ENCODE peak calls at places on chromosomes 7 and 10, in eight cellular contexts. One of them, this sample, is unnamed.

GRCh38 chr7:1533569-1534329 is 3.2 kb downstream of the MAFK start:
- DNase-seq in AG09309: peak; percentile 64
- DNase-seq in GM12878: no peak
- DNase-seq in CD8-positive, alpha-beta T cell: peak; percentile 39
- DNase-seq in breast epithelium: peak; percentile 55
- DNase-seq in fibroblast of lung: peak; percentile 80
- DNase-seq in cardiac muscle cell: peak; percentile 52
- DNase-seq in GM13977: peak; percentile 73
- DNase-seq in this sample: peak; percentile 96

GRCh38 chr10:70558871-70559810 is 43.4 kb downstream of the PRF1 start:
- DNase-seq in GM12878: no peak
- DNase-seq in GM13977: peak; percentile 84
- DNase-seq in cardiac muscle cell: peak; percentile 72
- DNase-seq in CD8-positive, alpha-beta T cell: peak; percentile 75
- DNase-seq in fibroblast of lung: peak; percentile 57
- DNase-seq in breast epithelium: no peak
- DNase-seq in AG09309: no peak
- DNase-seq in this sample: peak; percentile 45

GRCh38 chr10:115171392-115171960 is 78.3 kb downstream of the ATRNL1 start:
- DNase-seq in cardiac muscle cell: peak; percentile 15
- DNase-seq in GM13977: no peak
- DNase-seq in CD8-positive, alpha-beta T cell: no peak
- DNase-seq in AG09309: no peak
- DNase-seq in breast epithelium: no peak
- DNase-seq in fibroblast of lung: peak; percentile 38
- DNase-seq in GM12878: no peak
- DNase-seq in this sample: no peak

GRCh38 chr7:31493714-31494181 is 20.1 kb upstream of the ITPRID1 start:
- DNase-seq in fibroblast of lung: no peak
- DNase-seq in GM12878: no peak
- DNase-seq in AG09309: no peak
- DNase-seq in GM13977: no peak
- DNase-seq in CD8-positive, alpha-beta T cell: no peak
- DNase-seq in cardiac muscle cell: peak; percentile 54
- DNase-seq in breast epithelium: no peak
- DNase-seq in this sample: no peak

GRCh38 chr7:105452085-105452484 is 63.4 kb upstream of the SRPK2 start:
- DNase-seq in GM12878: no peak
- DNase-seq in AG09309: no peak
- DNase-seq in CD8-positive, alpha-beta T cell: no peak
- DNase-seq in fibroblast of lung: no peak
- DNase-seq in GM13977: no peak
- DNase-seq in breast epithelium: no peak
- DNase-seq in cardiac muscle cell: no peak
- DNase-seq in this sample: no peak

GRCh38 chr7:151914051-151914450 is 37.1 kb upstream of the PRKAG2 start:
- DNase-seq in GM12878: no peak
- DNase-seq in CD8-positive, alpha-beta T cell: no peak
- DNase-seq in fibroblast of lung: no peak
- DNase-seq in cardiac muscle cell: no peak
- DNase-seq in GM13977: no peak
- DNase-seq in AG09309: no peak
- DNase-seq in breast epithelium: no peak
- DNase-seq in this sample: no peak

GRCh38 chr7:148265896-148266295 is 324.7 kb upstream of the C7orf33 start:
- DNase-seq in AG09309: no peak
- DNase-seq in breast epithelium: no peak
- DNase-seq in CD8-positive, alpha-beta T cell: no peak
- DNase-seq in fibroblast of lung: no peak
- DNase-seq in GM13977: no peak
- DNase-seq in GM12878: no peak
- DNase-seq in cardiac muscle cell: no peak
- DNase-seq in this sample: no peak

GRCh38 chr10:4221315-4221714 is 436.3 kb upstream of the KLF6 start:
- DNase-seq in fibroblast of lung: no peak
- DNase-seq in CD8-positive, alpha-beta T cell: no peak
- DNase-seq in breast epithelium: no peak
- DNase-seq in GM13977: no peak
- DNase-seq in GM12878: no peak
- DNase-seq in AG09309: no peak
- DNase-seq in cardiac muscle cell: no peak
- DNase-seq in this sample: no peak

GRCh38 chr10:132489053-132489703 is 48.4 kb upstream of the INPP5A start:
- DNase-seq in breast epithelium: peak; percentile 44
- DNase-seq in AG09309: peak; percentile 32
- DNase-seq in GM13977: no peak
- DNase-seq in fibroblast of lung: peak; percentile 56
- DNase-seq in cardiac muscle cell: no peak
- DNase-seq in CD8-positive, alpha-beta T cell: no peak
- DNase-seq in GM12878: no peak
- DNase-seq in this sample: no peak

GRCh38 chr7:134174797-134175261 is 47.7 kb downstream of the LRGUK start:
- DNase-seq in GM13977: peak; percentile 59
- DNase-seq in cardiac muscle cell: peak; percentile 74
- DNase-seq in breast epithelium: no peak
- DNase-seq in CD8-positive, alpha-beta T cell: no peak
- DNase-seq in GM12878: peak; percentile 38
- DNase-seq in AG09309: peak; percentile 34
- DNase-seq in fibroblast of lung: peak; percentile 87
- DNase-seq in this sample: peak; percentile 83

GRCh38 chr10:75062191-75062849 is 49.1 kb upstream of the SAMD8 start:
- DNase-seq in AG09309: peak; percentile 75
- DNase-seq in GM12878: no peak
- DNase-seq in GM13977: no peak
- DNase-seq in breast epithelium: no peak
- DNase-seq in fibroblast of lung: peak; percentile 76
- DNase-seq in CD8-positive, alpha-beta T cell: no peak
- DNase-seq in cardiac muscle cell: peak; percentile 83
- DNase-seq in this sample: no peak

GRCh38 chr7:74289660-74290589 is 718 bp downstream of the CLIP2 start:
- DNase-seq in GM13977: peak; percentile 57
- DNase-seq in breast epithelium: no peak
- DNase-seq in cardiac muscle cell: no peak
- DNase-seq in fibroblast of lung: no peak
- DNase-seq in AG09309: no peak
- DNase-seq in GM12878: no peak
- DNase-seq in CD8-positive, alpha-beta T cell: peak; percentile 55
- DNase-seq in this sample: no peak

GRCh38 chr7:146830686-146831085 is 714.1 kb downstream of the CNTNAP2 start:
- DNase-seq in cardiac muscle cell: no peak
- DNase-seq in breast epithelium: no peak
- DNase-seq in GM12878: no peak
- DNase-seq in fibroblast of lung: no peak
- DNase-seq in AG09309: no peak
- DNase-seq in CD8-positive, alpha-beta T cell: no peak
- DNase-seq in GM13977: no peak
- DNase-seq in this sample: no peak

GRCh38 chr10:89301231-89301630 is 615 bp upstream of the IFIT2 start:
- DNase-seq in CD8-positive, alpha-beta T cell: no peak
- DNase-seq in cardiac muscle cell: peak; percentile 66
- DNase-seq in GM13977: no peak
- DNase-seq in breast epithelium: no peak
- DNase-seq in AG09309: no peak
- DNase-seq in fibroblast of lung: peak; percentile 61
- DNase-seq in GM12878: no peak
- DNase-seq in this sample: peak; percentile 18

GRCh38 chr10:78727251-78727650 is 341.5 kb upstream of the ZMIZ1 start:
- DNase-seq in cardiac muscle cell: no peak
- DNase-seq in AG09309: no peak
- DNase-seq in fibroblast of lung: no peak
- DNase-seq in CD8-positive, alpha-beta T cell: no peak
- DNase-seq in GM13977: no peak
- DNase-seq in breast epithelium: no peak
- DNase-seq in GM12878: no peak
- DNase-seq in this sample: no peak

GRCh38 chr10:133446979-133447378 is 6.8 kb upstream of the SCART1 start:
- DNase-seq in cardiac muscle cell: no peak
- DNase-seq in AG09309: no peak
- DNase-seq in CD8-positive, alpha-beta T cell: no peak
- DNase-seq in GM13977: no peak
- DNase-seq in fibroblast of lung: no peak
- DNase-seq in breast epithelium: no peak
- DNase-seq in GM12878: no peak
- DNase-seq in this sample: no peak

GRCh38 chr10:49334993-49335972 is 36.3 kb downstream of the C10orf71 start:
- DNase-seq in fibroblast of lung: no peak
- DNase-seq in AG09309: no peak
- DNase-seq in GM13977: no peak
- DNase-seq in CD8-positive, alpha-beta T cell: no peak
- DNase-seq in breast epithelium: no peak
- DNase-seq in cardiac muscle cell: no peak
- DNase-seq in GM12878: no peak
- DNase-seq in this sample: no peak

GRCh38 chr7:39355664-39356063 is 210.5 kb upstream of the YAE1 start:
- DNase-seq in GM13977: no peak
- DNase-seq in GM12878: no peak
- DNase-seq in CD8-positive, alpha-beta T cell: no peak
- DNase-seq in breast epithelium: no peak
- DNase-seq in cardiac muscle cell: no peak
- DNase-seq in AG09309: no peak
- DNase-seq in fibroblast of lung: no peak
- DNase-seq in this sample: no peak

GRCh38 chr7:39360038-39360437 is 206.2 kb upstream of the YAE1 start:
- DNase-seq in GM12878: no peak
- DNase-seq in GM13977: no peak
- DNase-seq in fibroblast of lung: no peak
- DNase-seq in CD8-positive, alpha-beta T cell: no peak
- DNase-seq in AG09309: no peak
- DNase-seq in cardiac muscle cell: no peak
- DNase-seq in breast epithelium: no peak
- DNase-seq in this sample: no peak

GRCh38 chr7:39356531-39356930 is 209.7 kb upstream of the YAE1 start:
- DNase-seq in breast epithelium: no peak
- DNase-seq in AG09309: no peak
- DNase-seq in GM13977: no peak
- DNase-seq in cardiac muscle cell: no peak
- DNase-seq in fibroblast of lung: no peak
- DNase-seq in CD8-positive, alpha-beta T cell: no peak
- DNase-seq in GM12878: no peak
- DNase-seq in this sample: no peak

GRCh38 chr7:39360766-39361165 is 205.4 kb upstream of the YAE1 start:
- DNase-seq in AG09309: no peak
- DNase-seq in GM12878: no peak
- DNase-seq in cardiac muscle cell: no peak
- DNase-seq in breast epithelium: no peak
- DNase-seq in GM13977: no peak
- DNase-seq in CD8-positive, alpha-beta T cell: no peak
- DNase-seq in fibroblast of lung: no peak
- DNase-seq in this sample: no peak

DNA sequence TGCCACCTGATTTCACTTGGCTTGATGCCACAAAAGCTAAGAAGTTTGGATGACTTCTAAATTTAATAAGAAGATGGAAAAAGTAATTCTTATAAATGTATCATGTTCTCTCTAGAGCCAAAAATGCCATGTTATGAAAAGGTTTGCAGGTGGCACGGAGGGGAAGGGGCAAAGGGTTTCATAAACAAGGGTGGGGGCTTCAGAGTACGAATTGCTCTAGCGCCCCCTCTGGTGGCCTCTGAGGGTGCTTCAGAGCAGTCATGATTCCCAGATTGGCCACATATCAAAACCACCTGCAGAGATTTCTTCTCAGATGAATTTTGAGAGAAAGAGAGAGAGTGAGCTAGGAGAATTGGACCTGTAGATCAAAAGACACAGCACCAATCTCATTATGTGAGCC is 208.6 kb upstream of the YAE1 start:
- DNase-seq in GM12878: no peak
- DNase-seq in breast epithelium: no peak
- DNase-seq in GM13977: no peak
- DNase-seq in cardiac muscle cell: no peak
- DNase-seq in AG09309: no peak
- DNase-seq in CD8-positive, alpha-beta T cell: no peak
- DNase-seq in fibroblast of lung: no peak
- DNase-seq in this sample: no peak
- TF ChIP-seq CTCF in GM12878: peak; percentile 35
- TF ChIP-seq CTCF in breast epithelium: no peak
- TF ChIP-seq CTCF in GM13977: peak; percentile 38
- TF ChIP-seq CTCF in cardiac muscle cell: peak; percentile 24
- TF ChIP-seq CTCF in AG09309: peak; percentile 20
- TF ChIP-seq CTCF in CD8-positive, alpha-beta T cell: no peak
- TF ChIP-seq CTCF in fibroblast of lung: peak; percentile 23
- TF ChIP-seq CTCF in this sample: peak; percentile 49

GRCh38 chr10:33116293-33116697 is 158.3 kb upstream of the ITGB1 start:
- DNase-seq in GM12878: no peak
- DNase-seq in AG09309: no peak
- DNase-seq in CD8-positive, alpha-beta T cell: peak; percentile 35
- DNase-seq in cardiac muscle cell: peak; percentile 88
- DNase-seq in GM13977: no peak
- DNase-seq in fibroblast of lung: peak; percentile 78
- DNase-seq in breast epithelium: no peak
- DNase-seq in this sample: peak; percentile 52
- TF ChIP-seq CTCF in GM12878: peak; percentile 24
- TF ChIP-seq CTCF in AG09309: peak; percentile 63
- TF ChIP-seq CTCF in CD8-positive, alpha-beta T cell: peak; percentile 42
- TF ChIP-seq CTCF in cardiac muscle cell: peak; percentile 69
- TF ChIP-seq CTCF in GM13977: no peak
- TF ChIP-seq CTCF in fibroblast of lung: peak; percentile 26
- TF ChIP-seq CTCF in breast epithelium: no peak
- TF ChIP-seq CTCF in this sample: peak; percentile 77

DNA sequence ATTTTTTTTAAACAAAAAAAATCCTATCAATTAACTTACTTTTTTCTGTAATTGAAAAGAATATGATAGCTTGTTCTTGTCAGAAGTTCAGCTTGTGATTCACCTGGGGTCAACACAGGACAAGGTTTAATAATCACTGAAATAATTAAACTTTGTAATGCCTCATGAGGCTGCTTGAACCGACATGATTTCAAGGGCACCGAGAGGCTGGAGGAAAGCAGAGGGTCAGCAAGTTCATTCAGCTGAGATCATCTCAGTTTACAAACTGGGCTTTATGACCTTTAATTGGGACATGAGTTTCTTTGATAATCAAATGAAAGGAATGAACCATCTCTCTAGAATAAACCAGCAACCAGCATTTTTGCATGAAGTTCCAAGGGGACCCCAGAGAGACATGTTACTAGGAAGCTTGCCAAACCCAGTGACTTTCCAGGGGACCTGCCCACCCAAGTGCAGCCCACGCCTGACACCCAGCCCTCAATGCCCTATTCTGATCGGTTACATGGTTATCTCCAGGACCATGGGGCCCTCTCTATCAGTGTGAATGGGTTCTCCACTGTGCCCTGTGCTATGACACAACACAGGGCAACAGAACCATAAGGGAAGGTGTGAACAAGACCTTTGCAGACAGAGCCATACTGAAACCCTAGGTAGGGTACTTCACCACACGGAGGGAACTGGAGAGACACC is 7.8 kb upstream of the CYP3A4 start:
- DNase-seq in GM13977: no peak
- DNase-seq in cardiac muscle cell: no peak
- DNase-seq in fibroblast of lung: no peak
- DNase-seq in GM12878: no peak
- DNase-seq in breast epithelium: no peak
- DNase-seq in AG09309: no peak
- DNase-seq in CD8-positive, alpha-beta T cell: no peak
- DNase-seq in this sample: no peak
- TF ChIP-seq CTCF in GM13977: no peak
- TF ChIP-seq CTCF in cardiac muscle cell: no peak
- TF ChIP-seq CTCF in fibroblast of lung: no peak
- TF ChIP-seq CTCF in GM12878: no peak
- TF ChIP-seq CTCF in breast epithelium: no peak
- TF ChIP-seq CTCF in AG09309: no peak
- TF ChIP-seq CTCF in CD8-positive, alpha-beta T cell: no peak
- TF ChIP-seq CTCF in this sample: no peak

GRCh38 chr10:102608487-102608886 is 35.8 kb upstream of the TRIM8 start:
- DNase-seq in cardiac muscle cell: no peak
- DNase-seq in fibroblast of lung: no peak
- DNase-seq in breast epithelium: no peak
- DNase-seq in AG09309: no peak
- DNase-seq in GM13977: peak; percentile 72
- DNase-seq in CD8-positive, alpha-beta T cell: no peak
- DNase-seq in GM12878: peak; percentile 21
- DNase-seq in this sample: no peak
- TF ChIP-seq CTCF in cardiac muscle cell: no peak
- TF ChIP-seq CTCF in fibroblast of lung: no peak
- TF ChIP-seq CTCF in breast epithelium: no peak
- TF ChIP-seq CTCF in AG09309: no peak
- TF ChIP-seq CTCF in GM13977: peak; percentile 41
- TF ChIP-seq CTCF in CD8-positive, alpha-beta T cell: no peak
- TF ChIP-seq CTCF in GM12878: peak; percentile 16
- TF ChIP-seq CTCF in this sample: peak; percentile 20

This sample was measured in HFFc6.